ENCODE peak calls at places on chromosomes 6 and 20, in six cellular contexts. One of them, this sample, is unnamed.

GRCh38 chr6:100121854-100122609 is 128.0 kb upstream of the MCHR2 start:
- DNase-seq in H9: no peak
- DNase-seq in mesendoderm: no peak
- DNase-seq in neuronal stem cell: no peak
- DNase-seq in trophoblast cell: no peak
- DNase-seq in mesenchymal stem cell: peak
- DNase-seq in this sample: no peak

GRCh38 chr6:75849329-75850025 is 100.4 kb downstream of the MYO6 start:
- DNase-seq in H9: no peak
- DNase-seq in mesendoderm: no peak
- DNase-seq in neuronal stem cell: no peak
- DNase-seq in trophoblast cell: no peak
- DNase-seq in mesenchymal stem cell: peak
- DNase-seq in this sample: peak

GRCh38 chr6:56821005-56821432 is 133.9 kb upstream of the BEND6 start:
- DNase-seq in H9: no peak
- DNase-seq in mesendoderm: no peak
- DNase-seq in neuronal stem cell: no peak
- DNase-seq in trophoblast cell: no peak
- DNase-seq in mesenchymal stem cell: no peak
- DNase-seq in this sample: no peak

GRCh38 chr6:6246539-6246938 is 73.9 kb downstream of the F13A1 start:
- DNase-seq in H9: no peak
- DNase-seq in mesendoderm: no peak
- DNase-seq in neuronal stem cell: no peak
- DNase-seq in trophoblast cell: no peak
- DNase-seq in mesenchymal stem cell: no peak
- DNase-seq in this sample: no peak

GRCh38 chr20:58891076-58891685 is 38.7 kb downstream of the GNAS start:
- DNase-seq in H9: peak
- DNase-seq in mesendoderm: peak
- DNase-seq in neuronal stem cell: peak
- DNase-seq in trophoblast cell: peak
- DNase-seq in mesenchymal stem cell: peak
- DNase-seq in this sample: peak

GRCh38 chr20:5024103-5024502 is 22.8 kb upstream of the SLC23A2 start:
- DNase-seq in H9: no peak
- DNase-seq in mesendoderm: no peak
- DNase-seq in neuronal stem cell: no peak
- DNase-seq in trophoblast cell: no peak
- DNase-seq in mesenchymal stem cell: no peak
- DNase-seq in this sample: peak

GRCh38 chr20:5835870-5836269 is 85.7 kb downstream of the SHLD1 start:
- DNase-seq in H9: no peak
- DNase-seq in mesendoderm: no peak
- DNase-seq in neuronal stem cell: no peak
- DNase-seq in trophoblast cell: no peak
- DNase-seq in mesenchymal stem cell: peak
- DNase-seq in this sample: peak

GRCh38 chr20:41428285-41428684 is 61.7 kb upstream of the EMILIN3 start:
- DNase-seq in H9: no peak
- DNase-seq in mesendoderm: no peak
- DNase-seq in neuronal stem cell: no peak
- DNase-seq in trophoblast cell: peak
- DNase-seq in mesenchymal stem cell: peak
- DNase-seq in this sample: peak

GRCh38 chr6:123352279-123352678 is 284.5 kb downstream of the TRDN start:
- DNase-seq in H9: no peak
- DNase-seq in mesendoderm: no peak
- DNase-seq in neuronal stem cell: no peak
- DNase-seq in trophoblast cell: no peak
- DNase-seq in mesenchymal stem cell: no peak
- DNase-seq in this sample: no peak

GRCh38 chr6:81169166-81169565 is 583.3 kb downstream of the TENT5A start:
- DNase-seq in H9: no peak
- DNase-seq in mesendoderm: no peak
- DNase-seq in neuronal stem cell: peak
- DNase-seq in trophoblast cell: no peak
- DNase-seq in mesenchymal stem cell: peak
- DNase-seq in this sample: no peak

GRCh38 chr6:43308101-43308989 is at the start of gene CRIP3:
- DNase-seq in H9: peak
- DNase-seq in mesendoderm: peak
- DNase-seq in neuronal stem cell: peak
- DNase-seq in trophoblast cell: peak
- DNase-seq in mesenchymal stem cell: peak
- DNase-seq in this sample: no peak

GRCh38 chr6:148168856-148169255 is 173.8 kb upstream of the SASH1 start:
- DNase-seq in H9: no peak
- DNase-seq in mesendoderm: peak
- DNase-seq in neuronal stem cell: no peak
- DNase-seq in trophoblast cell: no peak
- DNase-seq in mesenchymal stem cell: no peak
- DNase-seq in this sample: no peak

GRCh38 chr6:36422714-36423100 is 19.9 kb downstream of the PXT1 start:
- DNase-seq in H9: no peak
- DNase-seq in mesendoderm: no peak
- DNase-seq in neuronal stem cell: no peak
- DNase-seq in trophoblast cell: no peak
- DNase-seq in mesenchymal stem cell: no peak
- DNase-seq in this sample: no peak

GRCh38 chr6:1603708-1604346 is 5.9 kb upstream of the FOXC1 start:
- DNase-seq in H9: no peak
- DNase-seq in mesendoderm: no peak
- DNase-seq in neuronal stem cell: no peak
- DNase-seq in trophoblast cell: no peak
- DNase-seq in mesenchymal stem cell: no peak
- DNase-seq in this sample: no peak

GRCh38 chr20:23680151-23680550 is 8.7 kb downstream of the CST4 start:
- DNase-seq in H9: no peak
- DNase-seq in mesendoderm: no peak
- DNase-seq in neuronal stem cell: no peak
- DNase-seq in trophoblast cell: no peak
- DNase-seq in mesenchymal stem cell: no peak
- DNase-seq in this sample: no peak

GRCh38 chr6:127516676-127517273 is 2.4 kb downstream of the MTCL3 start:
- DNase-seq in H9: peak
- DNase-seq in mesendoderm: peak
- DNase-seq in neuronal stem cell: peak
- DNase-seq in trophoblast cell: peak
- DNase-seq in mesenchymal stem cell: peak
- DNase-seq in this sample: peak

GRCh38 chr6:51473996-51474975 is 613.1 kb downstream of the PKHD1 start:
- DNase-seq in H9: no peak
- DNase-seq in mesendoderm: no peak
- DNase-seq in neuronal stem cell: no peak
- DNase-seq in trophoblast cell: no peak
- DNase-seq in mesenchymal stem cell: no peak
- DNase-seq in this sample: no peak

GRCh38 chr6:167779123-167779992 is 47.4 kb upstream of the AFDN start:
- DNase-seq in H9: no peak
- DNase-seq in mesendoderm: no peak
- DNase-seq in neuronal stem cell: no peak
- DNase-seq in trophoblast cell: no peak
- DNase-seq in mesenchymal stem cell: no peak
- DNase-seq in this sample: no peak

GRCh38 chr6:116512155-116512559 is 718 bp downstream of the CALHM5 start:
- DNase-seq in H9: no peak
- DNase-seq in mesendoderm: no peak
- DNase-seq in neuronal stem cell: no peak
- DNase-seq in trophoblast cell: no peak
- DNase-seq in mesenchymal stem cell: peak
- DNase-seq in this sample: no peak

GRCh38 chr6:105591053-105591452 is 188.2 kb upstream of the PREP start:
- DNase-seq in H9: no peak
- DNase-seq in mesendoderm: peak
- DNase-seq in neuronal stem cell: no peak
- DNase-seq in trophoblast cell: no peak
- DNase-seq in mesenchymal stem cell: peak
- DNase-seq in this sample: peak

GRCh38 chr6:105588116-105588710 is 185.3 kb upstream of the PREP start:
- DNase-seq in H9: no peak
- DNase-seq in mesendoderm: no peak
- DNase-seq in neuronal stem cell: no peak
- DNase-seq in trophoblast cell: no peak
- DNase-seq in mesenchymal stem cell: no peak
- DNase-seq in this sample: no peak

GRCh38 chr6:105592329-105592728 is 189.4 kb upstream of the PREP start:
- DNase-seq in H9: no peak
- DNase-seq in mesendoderm: no peak
- DNase-seq in neuronal stem cell: no peak
- DNase-seq in trophoblast cell: no peak
- DNase-seq in mesenchymal stem cell: peak
- DNase-seq in this sample: peak

GRCh38 chr6:105593056-105593455 is 190.2 kb upstream of the PREP start:
- DNase-seq in H9: no peak
- DNase-seq in mesendoderm: no peak
- DNase-seq in neuronal stem cell: no peak
- DNase-seq in trophoblast cell: no peak
- DNase-seq in mesenchymal stem cell: peak
- DNase-seq in this sample: peak

DNA sequence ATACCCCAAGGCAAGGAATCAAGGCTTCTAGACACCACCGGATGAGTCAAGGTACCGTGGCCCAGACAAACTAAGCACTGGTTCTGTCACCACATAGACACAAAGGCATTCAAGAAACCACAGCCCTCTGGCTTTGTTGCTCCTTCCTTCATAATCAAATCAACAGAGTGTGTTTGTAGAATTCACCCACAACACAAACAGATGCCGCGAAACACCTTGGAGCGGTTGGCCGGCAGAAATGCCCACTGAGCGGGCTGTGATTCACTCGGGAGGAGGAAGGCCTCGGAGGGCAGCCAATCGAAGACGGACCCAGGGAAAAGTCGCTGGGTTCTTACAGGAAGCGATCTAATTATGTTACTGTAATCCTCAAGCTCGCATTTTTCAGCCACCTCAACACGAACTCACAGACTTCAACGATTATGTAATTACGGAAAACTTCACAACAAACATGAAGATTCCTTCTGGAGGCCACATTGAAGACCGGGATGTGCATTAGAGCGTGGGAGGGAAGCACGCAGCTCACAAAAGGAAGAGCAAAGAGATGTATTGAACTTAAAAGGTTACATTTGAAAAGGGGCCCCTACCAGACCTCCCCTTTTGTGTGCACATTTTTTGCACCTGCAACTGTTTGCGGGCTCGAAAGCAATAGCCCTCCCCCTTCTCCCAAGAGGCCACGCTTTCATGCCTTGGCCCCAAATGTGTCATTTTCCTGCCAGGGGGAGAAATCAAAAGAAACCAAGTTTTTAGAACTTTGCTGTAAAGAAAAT is 184.7 kb upstream of the PREP start:
- DNase-seq in H9: no peak
- DNase-seq in mesendoderm: no peak
- DNase-seq in neuronal stem cell: no peak
- DNase-seq in trophoblast cell: peak
- DNase-seq in mesenchymal stem cell: peak
- DNase-seq in this sample: peak
- H2BK120ac ChIP-seq in H9: no peak
- H2BK120ac ChIP-seq in mesendoderm: no peak
- H2BK120ac ChIP-seq in neuronal stem cell: no peak
- H2BK120ac ChIP-seq in trophoblast cell: no peak
- H2BK120ac ChIP-seq in mesenchymal stem cell: no peak
- H2BK120ac ChIP-seq in this sample: no peak

GRCh38 chr20:17505664-17506517 is 25.3 kb downstream of the BFSP1 start:
- DNase-seq in H9: no peak
- DNase-seq in mesendoderm: peak
- DNase-seq in neuronal stem cell: no peak
- DNase-seq in trophoblast cell: peak
- DNase-seq in mesenchymal stem cell: peak
- DNase-seq in this sample: peak
- H2BK120ac ChIP-seq in H9: no peak
- H2BK120ac ChIP-seq in mesendoderm: no peak
- H2BK120ac ChIP-seq in neuronal stem cell: no peak
- H2BK120ac ChIP-seq in trophoblast cell: no peak
- H2BK120ac ChIP-seq in mesenchymal stem cell: no peak
- H2BK120ac ChIP-seq in this sample: peak

GRCh38 chr6:33809619-33810018 is 5.8 kb upstream of the MLN start:
- DNase-seq in H9: no peak
- DNase-seq in mesendoderm: no peak
- DNase-seq in neuronal stem cell: no peak
- DNase-seq in trophoblast cell: no peak
- DNase-seq in mesenchymal stem cell: no peak
- DNase-seq in this sample: no peak
- H2BK120ac ChIP-seq in H9: no peak
- H2BK120ac ChIP-seq in mesendoderm: no peak
- H2BK120ac ChIP-seq in neuronal stem cell: no peak
- H2BK120ac ChIP-seq in trophoblast cell: no peak
- H2BK120ac ChIP-seq in mesenchymal stem cell: no peak
- H2BK120ac ChIP-seq in this sample: no peak

GRCh38 chr6:158206740-158207451 is 38.7 kb downstream of the GTF2H5 start:
- DNase-seq in H9: no peak
- DNase-seq in mesendoderm: no peak
- DNase-seq in neuronal stem cell: no peak
- DNase-seq in trophoblast cell: peak
- DNase-seq in mesenchymal stem cell: no peak
- DNase-seq in this sample: no peak

GRCh38 chr6:158208226-158208807 is 40.2 kb downstream of the GTF2H5 start:
- DNase-seq in H9: no peak
- DNase-seq in mesendoderm: no peak
- DNase-seq in neuronal stem cell: no peak
- DNase-seq in trophoblast cell: peak
- DNase-seq in mesenchymal stem cell: no peak
- DNase-seq in this sample: no peak

GRCh38 chr6:158207452-158207788 is 39.3 kb downstream of the GTF2H5 start:
- DNase-seq in H9: no peak
- DNase-seq in mesendoderm: no peak
- DNase-seq in neuronal stem cell: no peak
- DNase-seq in trophoblast cell: no peak
- DNase-seq in mesenchymal stem cell: peak
- DNase-seq in this sample: peak

GRCh38 chr6:158204616-158205015 is 36.5 kb downstream of the GTF2H5 start:
- DNase-seq in H9: no peak
- DNase-seq in mesendoderm: no peak
- DNase-seq in neuronal stem cell: no peak
- DNase-seq in trophoblast cell: peak
- DNase-seq in mesenchymal stem cell: no peak
- DNase-seq in this sample: no peak

DNA sequence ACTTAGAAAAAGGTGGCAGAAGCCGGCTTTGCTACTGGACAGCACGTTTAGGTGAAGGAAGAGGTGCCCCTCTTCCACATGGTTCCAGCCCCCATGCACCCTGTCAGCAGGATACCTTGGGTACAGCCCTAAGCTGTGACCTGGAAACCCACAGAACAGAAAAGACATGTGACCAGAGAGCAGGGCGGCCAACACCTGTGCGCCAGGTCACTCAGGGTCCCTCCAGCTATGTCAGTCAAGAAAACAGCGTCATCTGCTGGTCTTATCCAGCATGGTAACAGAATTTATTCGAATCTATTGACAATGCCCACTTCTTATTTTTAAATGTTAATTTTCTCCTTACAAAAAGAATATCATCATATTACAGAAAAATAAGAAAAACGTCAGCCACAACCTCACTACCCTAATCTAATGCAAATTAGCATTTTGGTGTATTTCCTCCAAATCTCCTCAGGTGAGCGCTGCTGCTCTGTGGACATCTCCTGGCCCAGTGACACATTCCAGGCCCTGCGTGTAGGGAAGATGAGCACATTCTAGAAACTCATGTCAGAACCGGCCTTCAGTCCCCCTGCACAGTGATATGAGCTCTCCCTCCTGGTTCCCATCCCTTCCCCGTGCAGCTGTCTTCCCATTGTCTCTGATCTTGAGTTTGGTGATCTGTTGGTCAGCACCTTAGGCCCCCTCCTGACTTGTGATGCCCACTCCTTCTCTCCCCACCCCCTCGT is 37.2 kb downstream of the GTF2H5 start:
- DNase-seq in H9: peak
- DNase-seq in mesendoderm: peak
- DNase-seq in neuronal stem cell: no peak
- DNase-seq in trophoblast cell: peak
- DNase-seq in mesenchymal stem cell: no peak
- DNase-seq in this sample: no peak
- H2BK120ac ChIP-seq in H9: no peak
- H2BK120ac ChIP-seq in mesendoderm: no peak
- H2BK120ac ChIP-seq in neuronal stem cell: no peak
- H2BK120ac ChIP-seq in trophoblast cell: peak
- H2BK120ac ChIP-seq in mesenchymal stem cell: no peak
- H2BK120ac ChIP-seq in this sample: no peak

This sample was measured in IMR-90.